ENCODE peak calls at places on chromosomes 13 and 19, in nine cellular contexts. U is heart left ventricle; K is fibroblast of mammary gland; S is astrocyte of the cerebellum; N is heart right ventricle; X is cardiac fibroblast; T is PC-3; C is naive thymus-derived CD4-positive, alpha-beta T cell; G is HFF-Myc. W is an unnamed sample.

GRCh38 chr13:93635687-93636086 is 409.1 kb downstream of the GPC6 start:
- DNase-seq in U (no peak), K (peak; percentile 93), S (peak; percentile 24), N (no peak), X (peak; percentile 12), T (no peak), C (no peak), G (peak; percentile 21), W (no peak)

GRCh38 chr13:113407531-113408393 is 43.8 kb upstream of the GRTP1 start:
- DNase-seq in U (no peak), K (peak; percentile 30), S (no peak), N (no peak), X (peak; percentile 26), T (no peak), C (no peak), G (no peak), W (no peak)

GRCh38 chr19:40601061-40601973 is at the start of gene LTBP4:
- DNase-seq in U (peak; percentile 84), K (no peak), S (no peak), N (peak; percentile 82), X (peak; percentile 28), T (no peak), C (no peak), G (no peak), W (no peak)

GRCh38 chr13:114230117-114230516 is 4.6 kb upstream of the CDC16 start:
- DNase-seq in U (no peak), K (peak; percentile 65), S (no peak), N (no peak), X (no peak), T (no peak), C (no peak), G (no peak), W (no peak)

GRCh38 chr13:22789027-22789593 is 391.7 kb upstream of the SGCG start:
- DNase-seq in U (no peak), K (no peak), S (no peak), N (no peak), X (no peak), T (no peak), C (no peak), G (no peak), W (no peak)

GRCh38 chr19:35347171-35347929 is at the start of gene FFAR1:
- DNase-seq in U (no peak), K (no peak), S (no peak), N (no peak), X (no peak), T (no peak), C (peak; percentile 23), G (no peak), W (peak; percentile 15)

GRCh38 chr13:74274946-74275345 is 140.7 kb upstream of the KLF12 start:
- DNase-seq in U (no peak), K (no peak), S (no peak), N (no peak), X (no peak), T (no peak), C (no peak), G (no peak), W (no peak)

GRCh38 chr19:18483119-18483518 is 38.8 kb downstream of the ELL start:
- DNase-seq in U (no peak), K (no peak), S (no peak), N (no peak), X (no peak), T (no peak), C (no peak), G (no peak), W (no peak)

GRCh38 chr13:80931766-80932165 is 590.8 kb upstream of the SPRY2 start:
- DNase-seq in U (no peak), K (peak; percentile 38), S (no peak), N (no peak), X (peak; percentile 40), T (no peak), C (no peak), G (no peak), W (no peak)

GRCh38 chr13:75762066-75762937 is 126.2 kb downstream of the LMO7 start:
- DNase-seq in U (no peak), K (peak; percentile 57), S (no peak), N (no peak), X (no peak), T (peak; percentile 58), C (peak; percentile 62), G (no peak), W (peak; percentile 26)
- H3K4me3 ChIP-seq in U (peak overlapping the region; percentile 43), K (peak overlapping the region; percentile 8), S (no peak overlapping the region), N (peak overlapping the region; percentile 43), X (peak overlapping the region; percentile 8), T (peak overlapping the region; percentile 67), C (peak overlapping the region; percentile 52), G (no peak overlapping the region), W (peak overlapping the region; percentile 45)

GRCh38 chr19:6424939-6425731 is 524 bp upstream of the KHSRP start:
- DNase-seq in U (peak; percentile 100), K (peak; percentile 100), S (peak; percentile 100), N (peak; percentile 99), X (peak; percentile 100), T (peak; percentile 100), C (peak; percentile 96), G (peak; percentile 100), W (peak; percentile 99)

GRCh38 chr19:6424190-6424938 is at the start of gene KHSRP:
- DNase-seq in U (peak; percentile 50), K (no peak), S (no peak), N (peak; percentile 34), X (no peak), T (no peak), C (no peak), G (no peak), W (no peak)

GRCh38 chr19:6427131-6427530 is 2.5 kb upstream of the KHSRP start:
- DNase-seq in U (no peak), K (no peak), S (no peak), N (no peak), X (no peak), T (no peak), C (no peak), G (no peak), W (no peak)

GRCh38 chr19:6423499-6424189 is 967 bp downstream of the KHSRP start:
- DNase-seq in U (no peak), K (peak; percentile 49), S (no peak), N (no peak), X (peak; percentile 60), T (peak; percentile 50), C (no peak), G (no peak), W (no peak)

GRCh38 chr19:6425732-6426686 is 1.4 kb upstream of the KHSRP start:
- DNase-seq in U (no peak), K (no peak), S (no peak), N (no peak), X (no peak), T (peak; percentile 19), C (no peak), G (no peak), W (no peak)
- H3K4me3 ChIP-seq in U (peak overlapping the region; percentile 20), K (peak overlapping the region; percentile 4), S (no peak overlapping the region), N (peak overlapping the region; percentile 31), X (no peak overlapping the region), T (no peak overlapping the region), C (peak overlapping the region; percentile 39), G (no peak overlapping the region), W (peak overlapping the region; percentile 25)

GRCh38 chr13:24271611-24272451 is 37.5 kb upstream of the C1QTNF9 start:
- DNase-seq in U (peak; percentile 88), K (peak; percentile 77), S (peak; percentile 78), N (peak; percentile 83), X (peak; percentile 77), T (no peak), C (peak; percentile 74), G (no peak), W (peak; percentile 70)
- H3K4me3 ChIP-seq in U (peak overlapping the region; percentile 44), K (peak overlapping the region; percentile 38), S (peak overlapping the region; percentile 36), N (peak overlapping the region; percentile 50), X (peak overlapping the region; percentile 46), T (no peak overlapping the region), C (peak overlapping the region; percentile 56), G (peak overlapping the region; percentile 11), W (peak overlapping the region; percentile 35)

GRCh38 chr19:10555613-10555979 is 10.2 kb downstream of the KRI1 start:
- DNase-seq in U (no peak), K (no peak), S (no peak), N (no peak), X (no peak), T (no peak), C (no peak), G (no peak), W (no peak)
- H3K4me3 ChIP-seq in U (no peak overlapping the region), K (no peak overlapping the region), S (no peak overlapping the region), N (no peak overlapping the region), X (no peak overlapping the region), T (no peak overlapping the region), C (no peak overlapping the region), G (no peak overlapping the region), W (no peak overlapping the region)

GRCh38 chr19:45771331-45771933 is 2.4 kb upstream of the SIX5 start:
- DNase-seq in U (peak; percentile 39), K (no peak), S (no peak), N (peak; percentile 31), X (no peak), T (no peak), C (no peak), G (no peak), W (peak; percentile 40)
- H3K4me3 ChIP-seq in U (peak overlapping the region; percentile 85), K (no peak overlapping the region), S (no peak overlapping the region), N (no peak overlapping the region), X (no peak overlapping the region), T (peak overlapping the region; percentile 71), C (no peak overlapping the region), G (no peak overlapping the region), W (peak overlapping the region; percentile 85)

GRCh38 chr19:1901940-1902404 is 3.2 kb upstream of the ADAT3 start:
- DNase-seq in U (peak; percentile 66), K (no peak), S (no peak), N (no peak), X (no peak), T (no peak), C (no peak), G (no peak), W (peak; percentile 32)
- H3K4me3 ChIP-seq in U (no peak overlapping the region), K (no peak overlapping the region), S (no peak overlapping the region), N (no peak overlapping the region), X (no peak overlapping the region), T (no peak overlapping the region), C (no peak overlapping the region), G (no peak overlapping the region), W (no peak overlapping the region)

GRCh38 chr13:50152224-50152623 is 137.0 kb downstream of the KCNRG start:
- DNase-seq in U (no peak), K (no peak), S (no peak), N (no peak), X (no peak), T (no peak), C (no peak), G (no peak), W (no peak)
- H3K4me3 ChIP-seq in U (peak overlapping the region; percentile 15), K (peak overlapping the region; percentile 9), S (no peak overlapping the region), N (no peak overlapping the region), X (no peak overlapping the region), T (peak overlapping the region; percentile 47), C (peak overlapping the region; percentile 39), G (no peak overlapping the region), W (no peak overlapping the region)

GRCh38 chr13:48236528-48237353 is 3.7 kb downstream of the ITM2B start:
- DNase-seq in U (no peak), K (peak; percentile 68), S (no peak), N (no peak), X (peak; percentile 77), T (no peak), C (no peak), G (no peak), W (no peak)
- H3K4me3 ChIP-seq in U (peak overlapping the region; percentile 97), K (no peak overlapping the region), S (no peak overlapping the region), N (peak overlapping the region; percentile 100), X (no peak overlapping the region), T (no peak overlapping the region), C (peak overlapping the region; percentile 61), G (no peak overlapping the region), W (peak overlapping the region; percentile 86)

DNA sequence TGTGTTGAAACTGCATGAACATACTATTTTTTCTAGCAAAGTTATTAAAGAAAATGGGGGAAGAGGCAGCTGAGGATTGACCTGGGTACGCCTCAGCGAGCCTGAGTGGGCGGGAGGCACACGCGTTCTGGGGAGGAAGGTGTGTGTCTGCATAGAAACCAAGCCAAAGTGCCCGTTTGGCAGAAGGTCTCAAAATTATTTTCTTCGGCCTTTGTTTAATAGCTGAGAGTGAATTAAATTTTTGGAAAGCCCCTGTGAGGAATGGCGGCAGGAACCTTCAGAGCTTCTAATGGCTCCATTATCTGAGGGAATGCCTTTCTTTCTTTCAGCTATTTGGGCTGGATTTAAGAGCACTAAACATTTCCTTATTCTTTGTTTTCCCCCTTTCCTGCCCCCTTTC is 5.2 kb downstream of the ZIC2 start:
- DNase-seq in U (no peak), K (no peak), S (no peak), N (no peak), X (no peak), T (no peak), C (no peak), G (no peak), W (no peak)
- H3K4me3 ChIP-seq in U (no peak overlapping the region), K (no peak overlapping the region), S (peak overlapping the region; percentile 94), N (no peak overlapping the region), X (no peak overlapping the region), T (no peak overlapping the region), C (no peak overlapping the region), G (no peak overlapping the region), W (no peak overlapping the region)

W was measured in stomach.